ENCODE peak calls at places on chromosomes 12 and 14, in four cellular contexts. C is neuronal stem cell, W is trophoblast cell, R is H1. F is an unnamed sample.

GRCh38 chr12:65894127-65894526 is 69.8 kb downstream of the HMGA2 start:
- DNase-seq in C (no peak), R (no peak), W (no peak), F (peak)

GRCh38 chr12:67469666-67470065 is 178.9 kb upstream of the DYRK2 start:
- DNase-seq in C (no peak), R (no peak), W (no peak), F (peak)

GRCh38 chr12:130761537-130762318 is 45.6 kb upstream of the RIMBP2 start:
- DNase-seq in W (peak), C (peak), R (no peak), F (peak)

GRCh38 chr12:14776236-14776959 is 26.9 kb downstream of the WBP11 start:
- DNase-seq in W (no peak), C (no peak), R (no peak), F (peak)

GRCh38 chr14:96735509-96735908 is 61.7 kb upstream of the VRK1 start:
- DNase-seq in C (no peak), W (no peak), R (no peak), F (no peak)

GRCh38 chr12:27864521-27864920 is 84.5 kb upstream of the MANSC4 start:
- DNase-seq in C (no peak), R (no peak), W (peak), F (no peak)

GRCh38 chr14:39467889-39468524 is 35.8 kb upstream of the FBXO33 start:
- DNase-seq in R (peak), C (no peak), W (peak), F (peak)

GRCh38 chr12:69766260-69766659 is 27.6 kb downstream of the RAB3IP start:
- DNase-seq in W (no peak), C (no peak), R (no peak), F (no peak)

GRCh38 chr14:73474952-73475351 is 15.8 kb upstream of the RIOX1 start:
- DNase-seq in W (no peak), C (no peak), R (no peak), F (no peak)

GRCh38 chr12:132419612-132420237 is 70.2 kb upstream of the FBRSL1 start:
- DNase-seq in C (no peak), W (no peak), R (no peak), F (no peak)

GRCh38 chr12:6961278-6961694 is 9.2 kb downstream of the PHB2 start:
- DNase-seq in R (no peak), C (no peak), W (peak), F (peak)

GRCh38 chr12:42180990-42181611 is 36.4 kb upstream of the GXYLT1 start:
- DNase-seq in W (no peak), C (no peak), R (no peak), F (peak)

GRCh38 chr14:52589646-52590045 is 37.0 kb downstream of the GPR137C start:
- DNase-seq in W (no peak), R (no peak), C (no peak), F (peak)

GRCh38 chr14:26261368-26262122 is 336.3 kb downstream of the NOVA1 start:
- DNase-seq in W (no peak), R (peak), C (peak), F (no peak)

GRCh38 chr12:23771230-23771949 is 178.1 kb downstream of the SOX5 start:
- DNase-seq in W (no peak), R (no peak), C (no peak), F (no peak)

GRCh38 chr14:105059035-105059916 is 6.0 kb downstream of the GPR132 start:
- DNase-seq in C (no peak), R (no peak), W (peak), F (no peak)

GRCh38 chr14:102731871-102732800 is 45.1 kb upstream of the TRAF3 start:
- DNase-seq in C (no peak), R (no peak), W (no peak), F (no peak)

GRCh38 chr14:51692646-51693045 is 40.9 kb downstream of the FRMD6 start:
- DNase-seq in C (no peak), W (no peak), R (no peak), F (no peak)

GRCh38 chr14:22597771-22598098 is 365 bp upstream of the ABHD4 start:
- DNase-seq in C (no peak), W (peak), R (no peak), F (no peak)

GRCh38 chr14:32679927-32680612 is 258.6 kb upstream of the NPAS3 start:
- DNase-seq in R (no peak), W (no peak), C (no peak), F (no peak)

GRCh38 chr12:111190741-111191526 is 178.0 kb downstream of the PHETA1 start:
- DNase-seq in C (no peak), R (no peak), W (no peak), F (no peak)

GRCh38 chr14:98210045-98210678 is 1061.8 kb downstream of the BCL11B start:
- DNase-seq in C (no peak), W (no peak), R (no peak), F (no peak)

GRCh38 chr12:109716092-109716479 is 2.5 kb downstream of the FAM222A start:
- DNase-seq in R (no peak), W (no peak), C (no peak), F (no peak)

GRCh38 chr12:109716512-109717389 is 3.1 kb downstream of the FAM222A start:
- DNase-seq in R (no peak), C (no peak), W (no peak), F (no peak)

GRCh38 chr12:109714141-109714912 is 702 bp downstream of the FAM222A start:
- DNase-seq in R (no peak), C (peak), W (peak), F (peak)

GRCh38 chr12:109714913-109715244 is 1.3 kb downstream of the FAM222A start:
- DNase-seq in R (no peak), W (no peak), C (no peak), F (no peak)

DNA sequence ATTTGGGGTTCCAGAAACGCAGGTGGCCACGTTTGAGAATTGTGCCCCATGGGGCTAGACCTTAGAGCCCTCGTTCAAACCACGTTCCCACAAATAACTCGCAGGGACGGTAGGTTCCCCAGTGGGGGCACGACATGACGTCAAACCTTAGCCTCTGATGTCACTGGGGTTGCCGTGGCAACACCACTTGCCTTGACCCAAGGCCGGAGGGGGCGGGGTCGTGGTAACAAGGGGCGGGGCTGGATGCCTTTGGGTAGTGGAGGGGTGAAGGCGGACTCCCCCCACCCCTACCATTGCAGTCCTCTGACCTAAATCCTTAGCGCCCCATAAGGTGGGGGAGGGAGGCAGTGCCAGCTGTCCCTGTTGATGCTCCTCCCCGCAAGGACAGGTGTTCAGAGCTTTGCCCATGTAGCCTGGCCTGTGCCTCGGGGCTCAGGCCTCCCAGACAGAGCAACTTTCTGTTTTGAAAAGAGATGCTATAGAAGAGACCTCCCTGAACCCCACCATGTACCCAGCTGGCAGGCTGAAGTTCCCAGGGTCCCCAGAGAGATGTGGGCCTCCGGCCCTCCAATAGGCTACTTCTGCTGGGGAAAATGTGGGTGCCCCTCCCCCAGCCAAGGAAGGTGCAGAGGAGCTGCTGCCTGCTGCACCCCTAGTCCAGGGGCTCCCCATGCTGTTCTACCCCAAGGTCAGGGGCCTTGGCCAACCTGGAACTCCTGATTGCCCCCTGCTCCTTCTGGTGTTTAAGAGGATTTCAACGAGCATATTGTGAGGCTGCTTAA is 1.9 kb downstream of the FAM222A start:
- DNase-seq in R (no peak), C (no peak), W (no peak), F (no peak)
- H3K4me3 ChIP-seq in R (no peak), C (no peak), W (no peak), F (no peak)

GRCh38 chr14:75452900-75453816 is 25.3 kb downstream of the JDP2 start:
- DNase-seq in W (peak), R (peak), C (peak), F (peak)
- H2BK12ac ChIP-seq in W (peak), R (peak), C (peak), F (peak)

DNA sequence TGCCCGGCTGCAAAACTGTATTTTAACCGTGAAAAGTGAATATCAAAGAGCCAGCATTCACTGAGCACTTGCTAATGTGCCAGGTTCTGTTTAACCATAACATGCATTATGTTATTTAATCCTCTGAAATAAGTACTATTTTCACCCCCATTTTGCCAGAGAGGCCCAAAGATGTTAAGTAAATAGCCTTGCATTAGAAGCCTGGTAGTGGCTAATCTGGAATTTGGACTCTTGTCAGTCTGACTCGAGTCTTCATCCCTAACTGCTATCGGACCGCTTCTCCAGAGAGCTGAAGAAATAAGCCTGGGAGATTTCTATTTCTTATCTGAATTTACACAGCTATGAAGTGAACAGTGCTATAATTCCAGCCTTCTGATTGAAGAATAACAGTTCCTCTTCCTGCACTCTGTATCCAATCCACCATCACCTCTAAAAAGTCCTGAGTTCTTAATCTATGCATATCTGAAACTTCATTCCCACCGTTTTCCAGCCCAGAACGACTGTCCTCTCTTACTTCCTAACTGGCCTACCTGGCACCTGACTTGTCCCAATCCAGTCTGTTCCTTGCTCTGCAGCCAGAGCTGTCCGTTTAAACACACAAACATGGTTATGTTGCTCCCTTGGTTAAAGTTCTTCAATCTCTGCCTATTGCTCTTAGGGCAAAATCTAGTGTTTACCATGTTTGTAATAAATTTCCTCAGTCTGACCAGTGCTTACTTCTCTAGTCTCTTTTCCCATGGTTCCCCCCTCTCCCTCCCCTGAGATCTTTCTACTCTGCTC is 2.3 kb downstream of the POLR3B start:
- DNase-seq in R (no peak), W (peak), C (no peak), F (no peak)
- H3K4me3 ChIP-seq in R (no peak), W (no peak), C (no peak), F (no peak)

DNA sequence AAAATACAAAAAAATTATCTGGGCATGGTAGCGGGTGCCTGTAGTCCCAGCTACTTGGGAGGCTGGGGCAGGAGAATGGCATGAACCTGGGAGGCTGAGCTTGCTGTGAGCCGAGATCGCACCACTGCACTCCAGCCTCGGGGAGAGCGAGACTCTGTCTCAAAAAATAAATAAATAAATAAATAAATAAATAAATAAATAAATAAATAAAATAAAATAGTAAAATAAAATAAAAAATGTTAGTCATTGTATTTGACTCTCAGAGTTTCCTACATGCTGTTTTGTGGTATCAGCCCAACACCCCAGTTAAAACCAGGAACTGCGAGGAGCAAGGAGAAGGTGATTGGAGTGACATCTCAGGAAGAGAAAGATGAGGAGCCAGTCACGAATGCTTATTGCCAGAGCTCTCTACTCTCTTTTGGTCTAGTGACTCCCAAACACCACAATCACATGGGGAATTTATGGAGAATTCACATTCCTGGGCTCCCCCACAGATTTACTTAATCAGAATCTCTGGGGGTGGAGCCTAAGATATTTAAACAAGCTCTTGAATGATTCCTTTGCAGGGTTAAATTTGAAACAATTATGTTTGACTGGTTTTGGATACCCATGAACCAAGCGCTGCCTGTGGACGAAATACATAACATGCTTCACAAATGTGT is 15.4 kb upstream of the SALL2 start:
- DNase-seq in C (no peak), W (no peak), R (no peak), F (no peak)
- H2BK12ac ChIP-seq in C (peak), W (no peak), R (peak), F (no peak)

GRCh38 chr14:61662001-61662400 is 33.3 kb upstream of the HIF1A start:
- DNase-seq in W (no peak), R (no peak), C (no peak), F (no peak)
- H3K4me3 ChIP-seq in W (no peak), R (no peak), C (no peak), F (no peak)

GRCh38 chr12:115895247-115895646 is 382.2 kb downstream of the MED13L start:
- DNase-seq in C (no peak), W (peak), R (no peak), F (no peak)

GRCh38 chr12:115886666-115887065 is 390.8 kb downstream of the MED13L start:
- DNase-seq in C (no peak), W (no peak), R (no peak), F (no peak)

DNA sequence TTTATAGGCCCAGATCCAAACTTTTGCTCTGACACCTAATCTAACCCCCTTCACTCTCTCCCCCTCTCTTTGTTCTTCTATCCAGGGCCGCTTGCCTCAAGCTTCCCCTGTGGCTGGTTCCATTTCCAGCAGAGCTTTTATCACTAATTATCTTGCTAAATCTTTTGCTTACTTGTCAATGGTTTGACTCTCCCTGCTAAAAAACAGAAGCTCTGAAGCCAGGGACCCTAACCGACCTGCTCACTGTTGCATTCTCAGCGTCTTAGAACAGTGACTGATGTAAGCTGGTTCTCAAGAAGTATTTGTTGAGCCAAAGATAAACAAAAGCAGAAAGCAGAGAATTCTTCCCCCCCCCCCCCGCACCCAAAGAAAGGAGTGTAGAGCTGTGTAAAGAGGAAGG is 385.9 kb downstream of the MED13L start:
- DNase-seq in C (no peak), R (no peak), W (no peak), F (peak)
- H2BK12ac ChIP-seq in C (no peak), R (no peak), W (no peak), F (no peak)

GRCh38 chr14:64704145-64704742 is at the start of gene PLEKHG3:
- DNase-seq in W (peak), C (peak), R (no peak), F (peak)
- H3K4me3 ChIP-seq in W (peak), C (peak), R (peak), F (peak)

DNA sequence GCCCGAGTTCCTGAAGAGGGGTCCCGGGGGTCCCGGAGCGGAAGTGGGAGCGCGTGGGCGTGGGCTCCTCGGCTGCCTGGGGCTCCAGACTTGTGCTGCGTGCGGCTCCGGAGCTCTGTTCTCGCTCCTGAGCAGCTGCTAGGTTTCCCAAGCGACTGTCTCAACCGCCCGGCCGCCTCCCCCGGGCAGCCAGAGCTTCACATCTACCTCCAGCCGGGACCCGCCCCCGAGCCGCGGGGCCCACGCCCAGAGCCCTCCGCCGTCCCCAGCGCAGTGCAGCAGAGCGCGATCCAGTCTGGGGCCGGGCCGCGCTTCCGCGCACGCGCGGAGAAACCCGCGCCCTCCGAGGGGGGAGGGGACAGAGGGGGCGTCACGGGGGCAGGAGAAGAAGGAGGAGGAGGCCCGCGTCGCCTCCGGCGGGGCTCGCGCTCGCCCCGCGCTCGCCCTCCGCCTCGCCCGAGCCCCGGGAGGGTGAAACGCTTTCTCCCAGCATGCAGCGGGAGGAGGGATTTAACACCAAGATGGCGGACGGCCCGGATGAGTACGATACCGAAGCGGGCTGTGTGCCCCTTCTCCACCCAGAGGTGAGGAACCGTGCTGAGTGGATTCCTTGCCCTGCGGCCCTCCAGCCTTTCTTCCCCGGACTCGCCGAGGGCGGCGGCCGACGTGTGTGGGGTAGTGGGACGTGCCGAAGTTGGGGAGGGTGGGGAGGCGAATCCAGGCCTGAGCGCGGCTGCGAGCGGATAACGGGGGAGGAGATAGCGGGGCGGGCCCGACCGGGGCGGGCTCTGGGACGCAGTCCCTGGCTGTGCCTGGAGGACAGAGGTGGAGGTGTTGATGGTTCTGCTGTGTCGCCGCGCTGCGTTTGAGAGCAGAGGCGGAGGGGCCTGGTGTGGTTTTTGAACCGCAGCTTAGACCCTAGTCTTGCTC is at the start of gene ZDHHC17:
- DNase-seq in R (peak), W (peak), C (peak), F (peak)
- H2BK12ac ChIP-seq in R (peak), W (no peak), C (no peak), F (no peak)